ENCODE peak calls at places on chromosomes 11 and 22, in six cellular contexts. One of them, this sample, is unnamed.
A peak's percentile ranks its signal among the peaks of the same experiment; 100 is the strongest.

GRCh38 chr22:32686354-32686753 is 115.2 kb upstream of the TIMP3 start:
- DNase-seq in IMR-90: peak; percentile 27
- DNase-seq in transverse colon: no peak
- DNase-seq in adrenal gland: no peak
- DNase-seq in HCT116: no peak
- DNase-seq in neural progenitor cell: no peak
- DNase-seq in this sample: no peak

GRCh38 chr11:46888636-46889035 is 29.7 kb downstream of the LRP4 start:
- DNase-seq in adrenal gland: no peak
- DNase-seq in IMR-90: no peak
- DNase-seq in transverse colon: no peak
- DNase-seq in HCT116: no peak
- DNase-seq in neural progenitor cell: no peak
- DNase-seq in this sample: no peak

GRCh38 chr11:47253660-47254059 is 4.1 kb upstream of the NR1H3 start:
- DNase-seq in adrenal gland: no peak
- DNase-seq in neural progenitor cell: no peak
- DNase-seq in IMR-90: no peak
- DNase-seq in transverse colon: peak; percentile 37
- DNase-seq in HCT116: no peak
- DNase-seq in this sample: no peak

GRCh38 chr11:35546317-35546716 is 20.9 kb upstream of the PAMR1 start:
- DNase-seq in HCT116: no peak
- DNase-seq in neural progenitor cell: no peak
- DNase-seq in transverse colon: no peak
- DNase-seq in adrenal gland: no peak
- DNase-seq in IMR-90: no peak
- DNase-seq in this sample: no peak

GRCh38 chr11:86749861-86750401 is 50.4 kb upstream of the PRSS23 start:
- DNase-seq in neural progenitor cell: no peak
- DNase-seq in HCT116: no peak
- DNase-seq in adrenal gland: no peak
- DNase-seq in transverse colon: no peak
- DNase-seq in IMR-90: no peak
- DNase-seq in this sample: no peak

GRCh38 chr11:47499614-47500013 is 50.7 kb upstream of the RAPSN start:
- DNase-seq in adrenal gland: no peak
- DNase-seq in neural progenitor cell: no peak
- DNase-seq in IMR-90: no peak
- DNase-seq in transverse colon: no peak
- DNase-seq in HCT116: no peak
- DNase-seq in this sample: no peak

GRCh38 chr11:83456075-83456474 is 169.9 kb upstream of the CCDC90B start:
- DNase-seq in neural progenitor cell: peak; percentile 61
- DNase-seq in adrenal gland: peak; percentile 82
- DNase-seq in HCT116: no peak
- DNase-seq in transverse colon: no peak
- DNase-seq in IMR-90: no peak
- DNase-seq in this sample: no peak

GRCh38 chr11:12784987-12785386 is 110.8 kb downstream of the TEAD1 start:
- DNase-seq in transverse colon: no peak
- DNase-seq in neural progenitor cell: no peak
- DNase-seq in IMR-90: no peak
- DNase-seq in adrenal gland: no peak
- DNase-seq in HCT116: no peak
- DNase-seq in this sample: no peak

GRCh38 chr11:18890615-18891014 is 48.6 kb downstream of the MRGPRX1 start:
- DNase-seq in IMR-90: no peak
- DNase-seq in adrenal gland: no peak
- DNase-seq in neural progenitor cell: no peak
- DNase-seq in HCT116: no peak
- DNase-seq in transverse colon: no peak
- DNase-seq in this sample: no peak

GRCh38 chr11:32374261-32374711 is 61.1 kb downstream of the WT1 start:
- DNase-seq in adrenal gland: no peak
- DNase-seq in IMR-90: peak; percentile 15
- DNase-seq in transverse colon: peak; percentile 48
- DNase-seq in neural progenitor cell: peak; percentile 67
- DNase-seq in HCT116: peak; percentile 19
- DNase-seq in this sample: peak; percentile 69

GRCh38 chr11:62857541-62857982 is 18.2 kb upstream of the WDR74 start:
- DNase-seq in neural progenitor cell: no peak
- DNase-seq in adrenal gland: no peak
- DNase-seq in IMR-90: peak; percentile 48
- DNase-seq in transverse colon: no peak
- DNase-seq in HCT116: no peak
- DNase-seq in this sample: peak; percentile 49

GRCh38 chr11:70912226-70912840 is 340.0 kb downstream of the SHANK2 start:
- DNase-seq in neural progenitor cell: no peak
- DNase-seq in HCT116: no peak
- DNase-seq in IMR-90: peak; percentile 75
- DNase-seq in adrenal gland: no peak
- DNase-seq in transverse colon: no peak
- DNase-seq in this sample: no peak

GRCh38 chr11:120215634-120216033 is 4.8 kb downstream of the OAF start:
- DNase-seq in adrenal gland: peak; percentile 87
- DNase-seq in IMR-90: peak; percentile 74
- DNase-seq in transverse colon: no peak
- DNase-seq in HCT116: no peak
- DNase-seq in neural progenitor cell: no peak
- DNase-seq in this sample: no peak

GRCh38 chr11:8656291-8656690 is 26.2 kb downstream of the TRIM66 start:
- DNase-seq in adrenal gland: no peak
- DNase-seq in HCT116: no peak
- DNase-seq in IMR-90: no peak
- DNase-seq in transverse colon: no peak
- DNase-seq in neural progenitor cell: no peak
- DNase-seq in this sample: no peak

GRCh38 chr22:40387758-40388157 is 17.4 kb downstream of the SGSM3 start:
- DNase-seq in adrenal gland: no peak
- DNase-seq in IMR-90: no peak
- DNase-seq in HCT116: no peak
- DNase-seq in neural progenitor cell: no peak
- DNase-seq in transverse colon: peak; percentile 53
- DNase-seq in this sample: no peak

GRCh38 chr11:62791501-62792192 is at the start of gene TMEM223:
- DNase-seq in IMR-90: peak; percentile 72
- DNase-seq in neural progenitor cell: peak; percentile 90
- DNase-seq in adrenal gland: peak; percentile 91
- DNase-seq in HCT116: peak; percentile 47
- DNase-seq in transverse colon: peak; percentile 93
- DNase-seq in this sample: peak; percentile 84

GRCh38 chr11:132821027-132821426 is 711.3 kb downstream of the OPCML start:
- DNase-seq in adrenal gland: no peak
- DNase-seq in IMR-90: peak; percentile 43
- DNase-seq in HCT116: no peak
- DNase-seq in transverse colon: no peak
- DNase-seq in neural progenitor cell: no peak
- DNase-seq in this sample: no peak

GRCh38 chr11:93717501-93717900 is 23.8 kb downstream of the TAF1D start:
- DNase-seq in IMR-90: no peak
- DNase-seq in transverse colon: no peak
- DNase-seq in HCT116: no peak
- DNase-seq in adrenal gland: no peak
- DNase-seq in neural progenitor cell: no peak
- DNase-seq in this sample: no peak

GRCh38 chr22:29041408-29041807 is 20.2 kb downstream of the C22orf31 start:
- DNase-seq in adrenal gland: no peak
- DNase-seq in transverse colon: no peak
- DNase-seq in HCT116: no peak
- DNase-seq in neural progenitor cell: no peak
- DNase-seq in IMR-90: peak; percentile 82
- DNase-seq in this sample: no peak

GRCh38 chr11:95067828-95068244 is 1.1 kb downstream of the SRSF8 start:
- DNase-seq in IMR-90: no peak
- DNase-seq in neural progenitor cell: no peak
- DNase-seq in adrenal gland: no peak
- DNase-seq in transverse colon: no peak
- DNase-seq in HCT116: no peak
- DNase-seq in this sample: no peak

GRCh38 chr11:95066721-95067041 is at the start of gene SRSF8:
- DNase-seq in transverse colon: no peak
- DNase-seq in adrenal gland: no peak
- DNase-seq in IMR-90: no peak
- DNase-seq in neural progenitor cell: no peak
- DNase-seq in HCT116: peak; percentile 71
- DNase-seq in this sample: no peak

GRCh38 chr11:95068549-95068948 is 1.8 kb downstream of the SRSF8 start:
- DNase-seq in transverse colon: peak; percentile 89
- DNase-seq in adrenal gland: peak; percentile 96
- DNase-seq in HCT116: peak; percentile 94
- DNase-seq in IMR-90: peak; percentile 87
- DNase-seq in neural progenitor cell: peak; percentile 67
- DNase-seq in this sample: peak; percentile 89

GRCh38 chr11:95067042-95067827 is 516 bp downstream of the SRSF8 start:
- DNase-seq in IMR-90: peak; percentile 72
- DNase-seq in transverse colon: peak; percentile 85
- DNase-seq in HCT116: no peak
- DNase-seq in neural progenitor cell: peak; percentile 85
- DNase-seq in adrenal gland: peak; percentile 91
- DNase-seq in this sample: peak; percentile 88

DNA sequence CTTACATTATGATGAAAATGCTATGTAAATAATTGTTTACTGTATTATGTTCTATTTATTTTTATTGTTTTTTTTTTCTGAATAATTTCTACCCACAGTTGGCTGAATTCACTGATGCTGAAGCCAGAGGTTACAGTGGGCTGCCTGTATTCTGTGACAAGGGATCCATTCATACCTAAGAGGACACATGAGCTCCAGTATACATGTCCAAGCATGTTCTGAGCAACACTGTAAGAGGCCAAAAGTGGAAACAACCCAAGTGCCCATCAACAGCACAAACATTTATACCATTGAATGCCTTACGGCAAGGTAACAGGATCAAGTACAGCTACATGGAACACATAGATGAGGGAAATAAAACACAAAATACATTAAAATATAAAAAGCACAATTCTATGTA is 1.4 kb upstream of the SRSF8 start:
- DNase-seq in IMR-90: no peak
- DNase-seq in transverse colon: no peak
- DNase-seq in adrenal gland: no peak
- DNase-seq in HCT116: no peak
- DNase-seq in neural progenitor cell: no peak
- DNase-seq in this sample: no peak
- H3K4me1 ChIP-seq in IMR-90: no peaks in the 10 kb centered on the region
- H3K4me1 ChIP-seq in transverse colon: peaks cover 17% of the 10 kb centered on the region
- H3K4me1 ChIP-seq in adrenal gland: peaks cover 18% of the 10 kb centered on the region
- H3K4me1 ChIP-seq in HCT116: peaks cover 16% of the 10 kb centered on the region
- H3K4me1 ChIP-seq in neural progenitor cell: peaks cover 18% of the 10 kb centered on the region
- H3K4me1 ChIP-seq in this sample: peaks cover 12% of the 10 kb centered on the region

GRCh38 chr11:118572075-118572913 is at the start of gene ARCN1:
- DNase-seq in adrenal gland: peak; percentile 86
- DNase-seq in IMR-90: peak; percentile 73
- DNase-seq in transverse colon: peak; percentile 82
- DNase-seq in neural progenitor cell: peak; percentile 92
- DNase-seq in HCT116: peak; percentile 41
- DNase-seq in this sample: peak; percentile 89
- TF ChIP-seq CTCF in adrenal gland: no peak
- TF ChIP-seq CTCF in IMR-90: no peak
- TF ChIP-seq CTCF in transverse colon: no peak
- TF ChIP-seq CTCF in neural progenitor cell: peak; percentile 7
- TF ChIP-seq CTCF in HCT116: no peak
- TF ChIP-seq CTCF in this sample: no peak

GRCh38 chr11:45768486-45768885 is 36.5 kb upstream of the SLC35C1 start:
- DNase-seq in adrenal gland: peak; percentile 13
- DNase-seq in IMR-90: no peak
- DNase-seq in HCT116: no peak
- DNase-seq in transverse colon: no peak
- DNase-seq in neural progenitor cell: no peak
- DNase-seq in this sample: no peak
- H3K27me3 ChIP-seq in adrenal gland: no peaks in the 10 kb centered on the region
- H3K27me3 ChIP-seq in IMR-90: peaks cover 24% of the 10 kb centered on the region
- H3K27me3 ChIP-seq in HCT116: no peaks in the 10 kb centered on the region
- H3K27me3 ChIP-seq in transverse colon: no peaks in the 10 kb centered on the region
- H3K27me3 ChIP-seq in neural progenitor cell: peaks cover 15% of the 10 kb centered on the region
- H3K27me3 ChIP-seq in this sample: no peaks in the 10 kb centered on the region

DNA sequence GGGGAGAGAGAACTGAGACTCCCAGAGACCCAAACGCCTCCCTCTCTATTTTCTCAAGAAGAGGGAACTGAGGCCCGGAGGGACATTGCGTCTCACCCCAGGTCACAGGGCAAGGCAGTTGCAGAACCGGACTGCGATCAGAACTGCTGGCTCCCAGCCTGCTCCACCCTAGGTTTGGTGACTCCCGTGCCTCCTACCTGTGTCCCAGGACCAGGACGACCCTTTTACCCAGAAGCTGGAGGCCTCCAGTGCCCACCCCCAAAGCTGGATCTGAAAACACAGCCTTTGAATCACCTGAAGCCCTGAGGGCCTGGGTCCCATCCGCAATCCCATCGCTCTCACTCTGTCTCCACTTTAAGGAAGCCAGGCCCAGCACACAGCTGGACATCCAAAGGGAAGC is 1.4 kb downstream of the GSTT4 start:
- DNase-seq in HCT116: no peak
- DNase-seq in adrenal gland: no peak
- DNase-seq in neural progenitor cell: no peak
- DNase-seq in transverse colon: no peak
- DNase-seq in IMR-90: no peak
- DNase-seq in this sample: no peak
- H3K4me1 ChIP-seq in HCT116: peaks cover 12% of the 10 kb centered on the region
- H3K4me1 ChIP-seq in adrenal gland: no peaks in the 10 kb centered on the region
- H3K4me1 ChIP-seq in neural progenitor cell: peaks cover 6% of the 10 kb centered on the region
- H3K4me1 ChIP-seq in transverse colon: no peaks in the 10 kb centered on the region
- H3K4me1 ChIP-seq in IMR-90: no peaks in the 10 kb centered on the region
- H3K4me1 ChIP-seq in this sample: peaks cover 10% of the 10 kb centered on the region